ENCODE peak calls at places on chromosomes 11 and 22, in four cellular contexts. X, T, J and W are unnamed samples.

GRCh38 chr22:49590381-49590780 is 237.3 kb downstream of the BRD1 start:
- DNase-seq in T (no peak), X (no peak), J (no peak), W (no peak)

GRCh38 chr11:73976451-73977151 is 6.0 kb downstream of the UCP2 start:
- DNase-seq in T (no peak), X (no peak), J (no peak), W (no peak)

GRCh38 chr11:14422052-14422813 is 63.2 kb upstream of the RRAS2 start:
- DNase-seq in X (peak), T (peak), J (peak), W (peak)

GRCh38 chr11:6319001-6319878 is 1.1 kb downstream of the CAVIN3 start:
- DNase-seq in T (no peak), J (no peak), X (peak), W (no peak)

GRCh38 chr22:32480238-32480637 is 5.6 kb downstream of the FBXO7 start:
- DNase-seq in J (no peak), X (no peak), T (no peak), W (no peak)

GRCh38 chr22:40276877-40277823 is 69.2 kb upstream of the ADSL start:
- DNase-seq in X (peak), T (no peak), J (no peak), W (no peak)

GRCh38 chr11:67368621-67369020 is 4.8 kb downstream of the CLCF1 start:
- DNase-seq in T (no peak), J (no peak), X (no peak), W (no peak)

GRCh38 chr11:44096360-44097188 is 1.1 kb downstream of the EXT2 start:
- DNase-seq in X (peak), J (peak), T (no peak), W (no peak)

GRCh38 chr22:29555065-29555644 is 1.6 kb upstream of the THOC5 start:
- DNase-seq in J (no peak), T (no peak), X (peak), W (no peak)

GRCh38 chr11:122977455-122978302 is 4.0 kb downstream of the BSX start:
- DNase-seq in X (no peak), J (no peak), T (no peak), W (no peak)

GRCh38 chr22:37797874-37798500 is 9.7 kb upstream of the GCAT start:
- DNase-seq in X (no peak), J (no peak), T (no peak), W (no peak)

GRCh38 chr11:124199702-124200101 is 16.6 kb downstream of the OR10D3 start:
- DNase-seq in X (no peak), T (no peak), J (no peak), W (no peak)

GRCh38 chr11:59145534-59145933 is 2.9 kb downstream of the FAM111A start:
- DNase-seq in T (no peak), X (peak), J (peak), W (no peak)
- H3K4me3 ChIP-seq in T (peak), X (peak), J (peak), W (peak)

DNA sequence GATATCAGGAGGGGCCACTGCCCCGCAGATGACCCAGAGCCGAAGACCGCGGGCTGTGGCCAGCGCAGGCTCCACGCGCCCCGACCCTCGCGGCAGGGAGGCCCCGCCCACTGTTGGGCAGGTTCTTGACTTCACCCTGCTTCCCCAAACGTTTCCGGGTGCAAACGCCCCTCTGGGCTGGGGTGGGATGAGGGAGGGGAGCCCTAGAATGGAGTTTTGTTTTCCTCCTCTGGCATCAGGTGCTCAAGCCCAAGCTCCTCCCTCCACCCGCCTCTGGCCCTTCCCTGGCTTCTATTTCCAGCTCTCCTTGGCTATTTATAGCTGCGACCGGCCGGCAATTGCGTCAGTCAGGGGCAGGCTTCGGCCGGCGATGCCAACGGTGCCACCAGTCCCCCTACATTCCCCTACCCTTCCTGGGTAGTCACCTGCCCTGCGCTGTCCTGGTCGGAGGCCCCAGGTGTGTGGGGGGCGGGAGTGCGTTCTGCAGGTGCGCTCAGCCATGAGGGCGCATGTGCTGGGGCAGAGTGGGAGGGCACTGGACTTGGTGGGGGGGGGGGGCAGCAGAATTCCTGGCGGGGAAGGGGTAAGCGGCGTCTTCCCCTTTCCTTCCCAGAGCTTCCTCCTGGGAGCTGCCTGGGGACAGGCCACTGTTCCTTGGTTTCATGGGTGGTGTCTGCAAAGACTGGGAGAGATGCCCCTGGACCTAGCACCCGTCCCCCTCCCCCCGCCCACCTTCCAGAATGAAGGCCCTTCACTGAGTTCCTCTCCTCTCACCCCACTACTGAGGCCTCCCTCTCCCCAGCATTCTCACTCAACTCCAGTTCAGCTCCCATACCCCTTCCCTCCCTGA is 23.6 kb downstream of the DUSP8 start:
- DNase-seq in J (peak), X (peak), T (no peak), W (no peak)
- H3K4me3 ChIP-seq in J (peak), X (no peak), T (peak), W (peak)

GRCh38 chr11:117976445-117976844 is 9.7 kb upstream of the IL10RA start:
- DNase-seq in J (no peak), T (no peak), X (no peak), W (no peak)
- H3K4me3 ChIP-seq in J (no peak), T (no peak), X (no peak), W (no peak)

GRCh38 chr11:128835741-128836410 is 31.2 kb downstream of the KCNJ1 start:
- DNase-seq in X (no peak), J (no peak), T (no peak), W (no peak)

GRCh38 chr11:128840137-128840536 is 27.0 kb downstream of the KCNJ1 start:
- DNase-seq in J (no peak), T (no peak), X (no peak), W (no peak)

GRCh38 chr11:128839081-128839480 is 28.0 kb downstream of the KCNJ1 start:
- DNase-seq in T (no peak), J (no peak), X (no peak), W (no peak)

GRCh38 chr11:128840783-128841182 is 26.3 kb downstream of the KCNJ1 start:
- DNase-seq in X (no peak), T (no peak), J (no peak), W (no peak)

DNA sequence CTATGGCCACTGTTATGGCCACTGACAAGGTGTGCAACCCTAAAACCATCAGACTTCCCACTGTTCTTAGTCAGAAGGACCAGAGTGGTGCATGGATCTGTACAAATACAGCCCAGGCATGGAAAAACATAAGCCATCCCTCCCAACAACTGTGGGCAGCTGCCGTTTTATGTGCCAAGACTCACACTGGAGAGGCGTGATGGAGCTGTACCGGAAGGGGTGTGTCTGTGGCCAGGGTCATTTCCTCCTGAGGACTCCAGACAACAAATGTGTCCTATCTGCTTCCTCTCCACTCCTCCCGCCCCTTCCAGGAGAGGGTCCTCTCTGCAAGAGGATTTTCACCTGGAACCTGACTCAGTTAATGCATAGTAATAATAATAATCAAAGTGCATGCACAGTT is 29.5 kb downstream of the KCNJ1 start:
- DNase-seq in T (no peak), J (no peak), X (no peak), W (no peak)
- H3K4me3 ChIP-seq in T (no peak), J (no peak), X (no peak), W (no peak)

GRCh38 chr11:88359529-88359928 is 22.0 kb upstream of the CTSC start:
- DNase-seq in T (no peak), J (no peak), X (no peak), W (no peak)

GRCh38 chr11:88354909-88355308 is 17.4 kb upstream of the CTSC start:
- DNase-seq in X (no peak), T (no peak), J (no peak), W (no peak)

GRCh38 chr11:88355887-88356286 is 18.4 kb upstream of the CTSC start:
- DNase-seq in J (no peak), X (no peak), T (no peak), W (no peak)

GRCh38 chr11:88358040-88358431 is 20.5 kb upstream of the CTSC start:
- DNase-seq in J (no peak), X (no peak), T (no peak), W (no peak)

DNA sequence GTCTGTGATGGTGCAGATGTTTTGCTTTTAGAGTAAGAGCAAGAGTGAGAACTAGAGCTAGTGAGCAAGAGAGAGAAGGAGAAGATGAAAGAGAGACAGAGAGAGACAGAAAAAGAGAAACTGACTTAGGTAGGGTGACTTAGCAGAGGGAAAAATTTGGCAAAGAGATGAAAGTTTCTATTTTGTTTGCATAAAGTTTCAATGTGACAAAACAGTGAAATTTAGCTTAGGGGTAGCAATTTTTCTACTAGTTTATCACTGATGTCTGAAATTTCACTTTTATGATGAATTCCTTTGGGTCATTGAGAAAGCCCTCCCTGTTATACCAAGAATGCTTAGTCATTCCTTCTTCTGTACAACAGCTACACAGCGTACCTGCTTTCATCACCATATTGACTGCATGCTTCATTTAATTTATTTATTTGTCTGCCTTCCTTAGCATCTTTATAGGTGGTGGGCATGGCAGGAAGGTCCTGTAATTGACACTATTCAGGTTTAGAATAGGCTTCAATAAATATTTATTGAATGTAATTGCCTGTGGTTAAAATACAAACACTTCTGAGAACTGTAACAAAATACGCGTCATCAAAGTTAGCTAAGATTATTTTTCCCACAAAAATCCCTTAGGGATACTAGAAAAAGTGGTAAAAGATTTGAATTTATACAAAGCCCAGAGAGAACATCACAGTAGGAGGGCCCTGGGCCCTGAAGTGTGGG is 19.9 kb upstream of the CTSC start:
- DNase-seq in J (no peak), X (peak), T (no peak), W (no peak)
- H3K4me3 ChIP-seq in J (no peak), X (no peak), T (no peak), W (no peak)